ENCODE peak calls at places on chromosome X, in five cellular contexts. X is choroid plexus epithelial cell; G is CD4-positive, alpha-beta memory T cell; O is NCI-H1417; W is prostate gland. J is an unnamed sample.

GRCh38 chrX:13515181-13515930 is 54.0 kb upstream of the EGFL6 start:
- DNase-seq in X (no peak), G (no peak), O (no peak), W (no peak), J (no peak)

GRCh38 chrX:150352114-150352513 is 11.0 kb upstream of the MAMLD1 start:
- DNase-seq in X (no peak), G (no peak), O (no peak), W (no peak), J (no peak)

GRCh38 chrX:77693594-77693993 is 92.4 kb downstream of the ATRX start:
- DNase-seq in X (no peak), G (no peak), O (no peak), W (no peak), J (no peak)

GRCh38 chrX:413322-414201 is 26.9 kb upstream of the PPP2R3B start:
- DNase-seq in X (peak; percentile 44), G (no peak), O (peak; percentile 72), W (no peak), J (no peak)

GRCh38 chrX:109940411-109940810 is 62.5 kb upstream of the TMEM164 start:
- DNase-seq in X (no peak), G (no peak), O (no peak), W (no peak), J (no peak)

GRCh38 chrX:63747331-63747730 is 37.7 kb downstream of the ARHGEF9 start:
- DNase-seq in X (peak; percentile 83), G (no peak), O (no peak), W (no peak), J (no peak)

GRCh38 chrX:67732864-67733263 is 189.0 kb downstream of the AR start:
- DNase-seq in X (no peak), G (no peak), O (no peak), W (no peak), J (no peak)

GRCh38 chrX:135974279-135974856 is 580 bp upstream of the MMGT1 start:
- DNase-seq in X (peak; percentile 80), G (peak; percentile 55), O (peak; percentile 39), W (peak; percentile 63), J (no peak)

GRCh38 chrX:13716455-13716854 is 18.0 kb downstream of the TRAPPC2 start:
- DNase-seq in X (no peak), G (peak; percentile 22), O (no peak), W (no peak), J (no peak)

GRCh38 chrX:105972690-105973386 is 65.7 kb downstream of the SERPINA7 start:
- DNase-seq in X (no peak), G (no peak), O (no peak), W (no peak), J (no peak)

GRCh38 chrX:112008724-112009123 is 73.9 kb downstream of the TRPC5 start:
- DNase-seq in X (no peak), G (no peak), O (no peak), W (no peak), J (no peak)

GRCh38 chrX:85052636-85053343 is 49.1 kb downstream of the APOOL start:
- DNase-seq in X (peak; percentile 81), G (no peak), O (no peak), W (no peak), J (no peak)

GRCh38 chrX:149004936-149005335 is 500.2 kb downstream of the IDS start:
- DNase-seq in X (no peak), G (no peak), O (no peak), W (no peak), J (no peak)

GRCh38 chrX:3360881-3361280 is 14.4 kb upstream of the MXRA5 start:
- DNase-seq in X (no peak), G (no peak), O (no peak), W (no peak), J (no peak)

GRCh38 chrX:103918584-103919335 is 43.7 kb upstream of the TMSB15B start:
- DNase-seq in X (peak; percentile 59), G (peak; percentile 62), O (peak; percentile 89), W (peak; percentile 19), J (no peak)

GRCh38 chrX:13254076-13254785 is 65.6 kb downstream of the ATXN3L start:
- DNase-seq in X (peak; percentile 85), G (no peak), O (no peak), W (no peak), J (no peak)

GRCh38 chrX:38891641-38892413 is 90.6 kb downstream of the MID1IP1 start:
- DNase-seq in X (no peak), G (no peak), O (no peak), W (no peak), J (no peak)

GRCh38 chrX:52933976-52934703 is 24.2 kb downstream of the FAM156A start:
- DNase-seq in X (no peak), G (no peak), O (no peak), W (no peak), J (no peak)

J was measured in LNCaP clone FGC.